ENCODE peak calls at places on chromosomes 12 and 14, in six cellular contexts. L is ovary, W is transverse colon, Y is A549, E is thyroid gland, M is upper lobe of right lung. V is an unnamed sample.
A peak's percentile ranks its signal among the peaks of the same experiment; 100 is the strongest.

GRCh38 chr12:108728820-108729611 is 2.3 kb downstream of the CORO1C start:
- DNase-seq in L (no peak), W (no peak), Y (no peak), E (no peak), M (no peak), V (no peak)

GRCh38 chr14:76117789-76118188 is 33.9 kb upstream of the GPATCH2L start:
- DNase-seq in L (no peak), W (no peak), Y (no peak), E (no peak), M (no peak), V (no peak)

GRCh38 chr14:75247286-75247922 is 31.2 kb upstream of the FOS start:
- DNase-seq in L (no peak), W (peak; percentile 44), Y (no peak), E (no peak), M (no peak), V (peak; percentile 75)

GRCh38 chr14:89240414-89240813 is 176.6 kb downstream of the FOXN3 start:
- DNase-seq in L (no peak), W (no peak), Y (no peak), E (no peak), M (no peak), V (no peak)

GRCh38 chr12:53023-53734 is 13.4 kb upstream of the IQSEC3 start:
- DNase-seq in L (no peak), W (no peak), Y (no peak), E (no peak), M (no peak), V (no peak)

GRCh38 chr12:116317986-116318737 is 40.7 kb upstream of the MED13L start:
- DNase-seq in L (no peak), W (no peak), Y (no peak), E (peak; percentile 47), M (peak; percentile 69), V (peak; percentile 28)

GRCh38 chr12:55068416-55069010 is 48.7 kb downstream of the NEUROD4 start:
- DNase-seq in L (no peak), W (no peak), Y (peak; percentile 62), E (peak; percentile 10), M (no peak), V (peak; percentile 53)

GRCh38 chr14:99637624-99638023 is 7.3 kb upstream of the HHIPL1 start:
- DNase-seq in L (no peak), W (no peak), Y (no peak), E (no peak), M (no peak), V (no peak)

GRCh38 chr12:117178301-117178700 is 12.0 kb downstream of the FBXO21 start:
- DNase-seq in L (no peak), W (no peak), Y (no peak), E (no peak), M (no peak), V (no peak)

GRCh38 chr14:41785696-41786095 is 179.0 kb downstream of the LRFN5 start:
- DNase-seq in L (no peak), W (no peak), Y (no peak), E (no peak), M (no peak), V (no peak)

GRCh38 chr12:27627123-27627835 is 69.0 kb upstream of the REP15 start:
- DNase-seq in L (peak; percentile 19), W (no peak), Y (no peak), E (no peak), M (no peak), V (no peak)

DNA sequence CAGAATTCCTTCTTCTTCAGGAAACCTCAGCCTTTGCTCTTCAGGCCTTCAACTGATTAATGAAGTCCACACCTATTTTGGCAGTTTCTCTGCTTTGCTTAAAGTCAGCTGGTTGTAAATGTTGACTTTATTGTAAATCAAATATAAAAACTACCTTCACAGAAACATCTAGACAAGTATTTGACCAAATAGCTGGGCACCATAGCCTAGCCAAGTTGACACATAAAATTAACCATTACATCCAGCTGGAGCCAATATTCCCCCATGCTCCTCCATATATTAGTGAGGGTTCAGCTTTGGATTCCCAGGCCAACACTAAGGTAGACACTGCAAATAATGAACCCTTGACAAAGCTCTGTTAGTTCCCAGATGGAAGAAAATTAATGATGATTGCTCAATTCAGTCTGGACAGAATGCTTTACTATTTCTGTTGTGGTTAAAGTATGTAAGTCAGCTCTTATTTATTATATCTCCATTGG is 125.5 kb downstream of the ZFP36L1 start:
- DNase-seq in L (peak; percentile 2), W (no peak), Y (no peak), E (no peak), M (no peak), V (no peak)
- H3K4me1 ChIP-seq in L (peaks cover 27% of the 10 kb centered on the region), W (peaks cover 27% of the 10 kb centered on the region), Y (no peaks in the 10 kb centered on the region), E (peaks cover 2% of the 10 kb centered on the region), M (peaks cover 53% of the 10 kb centered on the region), V (peaks cover 6% of the 10 kb centered on the region)

DNA sequence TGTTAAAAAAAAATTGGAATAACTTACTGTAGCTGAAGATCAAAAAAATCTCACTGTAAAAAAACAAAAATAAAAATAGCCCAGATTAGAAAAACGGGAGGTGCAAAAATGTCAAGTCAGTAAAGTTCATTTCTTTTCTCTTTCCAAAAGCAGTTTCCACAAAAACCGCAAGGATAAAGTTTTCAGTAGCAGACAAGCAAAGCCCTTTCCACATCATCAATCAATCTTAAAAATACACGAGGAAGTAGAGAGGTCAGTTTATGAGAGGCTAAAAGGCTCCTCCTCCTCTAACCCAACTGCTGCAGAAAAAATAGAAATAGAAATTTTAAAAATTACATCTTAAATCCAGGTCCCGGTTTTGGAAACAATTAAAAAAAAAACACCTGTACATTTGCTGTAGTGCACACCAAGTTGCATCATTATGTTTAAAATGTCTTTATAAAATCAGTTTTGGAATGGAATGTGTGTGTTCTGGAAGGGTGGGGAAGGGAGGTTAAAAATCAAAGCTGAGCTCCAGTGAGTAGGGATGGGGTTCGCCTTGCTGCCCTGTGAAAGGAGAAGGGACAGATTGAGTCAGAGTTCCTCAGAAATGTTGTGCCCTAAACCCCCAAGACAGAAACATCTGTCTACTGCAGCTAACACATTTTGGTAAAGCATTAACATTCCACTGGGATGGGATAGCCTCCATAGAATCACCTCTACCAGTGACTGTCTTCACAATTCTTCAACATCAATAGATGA is 5.8 kb downstream of the HNRNPC start:
- DNase-seq in L (no peak), W (no peak), Y (no peak), E (no peak), M (no peak), V (no peak)
- H3K4me1 ChIP-seq in L (peaks cover 8% of the 10 kb centered on the region), W (peaks cover 42% of the 10 kb centered on the region), Y (peaks cover 67% of the 10 kb centered on the region), E (peaks cover 41% of the 10 kb centered on the region), M (peaks cover 80% of the 10 kb centered on the region), V (peaks cover 16% of the 10 kb centered on the region)

DNA sequence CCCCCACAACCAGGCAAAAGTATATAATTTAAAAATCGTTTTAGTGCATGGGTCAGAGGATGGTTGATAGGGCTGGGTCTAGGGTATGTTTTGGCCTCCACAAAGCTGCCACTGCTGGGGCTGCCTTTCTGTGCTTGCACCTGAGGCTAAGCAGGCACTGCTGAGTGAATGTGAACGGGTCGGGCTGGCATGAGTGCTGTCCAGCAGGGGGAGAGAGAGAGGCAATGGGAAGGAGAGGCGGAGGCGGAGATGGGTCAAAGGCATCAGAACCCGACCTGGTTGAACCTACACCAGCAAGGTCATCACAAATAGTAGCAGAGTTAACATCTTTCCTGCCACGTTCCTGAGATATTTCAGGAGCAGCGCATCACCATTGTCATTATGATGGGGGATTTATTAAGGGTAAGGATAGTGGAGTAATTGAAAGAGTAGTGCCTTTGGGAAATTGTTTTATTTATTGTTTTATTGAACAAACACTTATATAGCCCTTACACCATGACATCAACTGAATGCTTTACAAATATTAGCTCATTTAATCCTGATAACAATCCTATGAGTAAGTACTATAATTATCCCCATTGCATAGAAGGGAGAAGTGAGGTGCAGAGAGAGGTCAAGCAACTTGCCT is 5.8 kb upstream of the NRXN3 start:
- DNase-seq in L (no peak), W (peak; percentile 31), Y (peak; percentile 60), E (peak; percentile 28), M (no peak), V (peak; percentile 41)
- H3K4me1 ChIP-seq in L (no peaks in the 10 kb centered on the region), W (no peaks in the 10 kb centered on the region), Y (no peaks in the 10 kb centered on the region), E (no peaks in the 10 kb centered on the region), M (no peaks in the 10 kb centered on the region), V (no peaks in the 10 kb centered on the region)

GRCh38 chr14:54488318-54488645 is 498 bp downstream of the GMFB start:
- DNase-seq in L (no peak), W (no peak), Y (no peak), E (no peak), M (no peak), V (peak; percentile 46)

GRCh38 chr14:54488646-54489317 is at the start of gene GMFB:
- DNase-seq in L (peak; percentile 89), W (peak; percentile 95), Y (peak; percentile 79), E (peak; percentile 92), M (peak; percentile 96), V (peak; percentile 93)

GRCh38 chr14:54487771-54488170 is 1.0 kb downstream of the GMFB start:
- DNase-seq in L (no peak), W (no peak), Y (peak; percentile 79), E (no peak), M (no peak), V (peak; percentile 50)

GRCh38 chr14:54489318-54489683 is 521 bp upstream of the GMFB start:
- DNase-seq in L (no peak), W (no peak), Y (no peak), E (peak; percentile 15), M (no peak), V (no peak)

GRCh38 chr14:54486685-54487084 is 2.1 kb downstream of the GMFB start:
- DNase-seq in L (no peak), W (no peak), Y (no peak), E (no peak), M (no peak), V (no peak)
- H3K4me1 ChIP-seq in L (peaks cover 9% of the 10 kb centered on the region), W (peaks cover 13% of the 10 kb centered on the region), Y (peaks cover 35% of the 10 kb centered on the region), E (peaks cover 16% of the 10 kb centered on the region), M (peaks cover 12% of the 10 kb centered on the region), V (peaks cover 8% of the 10 kb centered on the region)

GRCh38 chr12:75859868-75860267 is 171.7 kb downstream of the PHLDA1 start:
- DNase-seq in L (no peak), W (no peak), Y (no peak), E (no peak), M (no peak), V (no peak)
- H3K4me1 ChIP-seq in L (peaks cover 2% of the 10 kb centered on the region), W (no peaks in the 10 kb centered on the region), Y (peaks cover 47% of the 10 kb centered on the region), E (peaks cover 3% of the 10 kb centered on the region), M (no peaks in the 10 kb centered on the region), V (no peaks in the 10 kb centered on the region)

V was measured in small intestine.